ENCODE peak calls at places on chromosomes 12 and 14, in five cellular contexts. C is anterior cingulate cortex, R is HEK293T, G is H9, Q is HTR-8/SVneo. D is an unnamed sample.

GRCh38 chr14:63670692-63671091 is 29.0 kb upstream of the WDR89 start:
- DNase-seq in C (no peak), R (no peak), G (no peak), Q (no peak), D (no peak)

GRCh38 chr12:3046441-3047200 is 30.6 kb upstream of the TSPAN9 start:
- DNase-seq in C (no peak), R (no peak), G (no peak), Q (no peak), D (no peak)

GRCh38 chr12:570237-570925 is 92.9 kb downstream of the NINJ2 start:
- DNase-seq in C (no peak), R (peak), G (peak), Q (peak), D (no peak)

GRCh38 chr12:17304503-17305347 is 698.8 kb upstream of the LMO3 start:
- DNase-seq in C (no peak), R (no peak), G (no peak), Q (no peak), D (no peak)

GRCh38 chr12:106090586-106091411 is 48.0 kb downstream of the NUAK1 start:
- DNase-seq in C (no peak), R (no peak), G (no peak), Q (no peak), D (no peak)

GRCh38 chr12:116694653-116695463 is 43.0 kb downstream of the SPRING1 start:
- DNase-seq in C (no peak), R (no peak), G (no peak), Q (no peak), D (no peak)

GRCh38 chr14:74875941-74876913 is at the start of gene PROX2:
- DNase-seq in C (no peak), R (no peak), G (no peak), Q (no peak), D (no peak)

GRCh38 chr12:103495158-103495782 is 498 bp downstream of the C12orf42 start:
- DNase-seq in C (no peak), R (peak), G (peak), Q (no peak), D (no peak)

GRCh38 chr14:39351708-39352107 is 80.5 kb downstream of the FBXO33 start:
- DNase-seq in C (no peak), R (no peak), G (no peak), Q (no peak), D (no peak)

GRCh38 chr14:61280526-61281185 is 482 bp downstream of the TMEM30B start:
- DNase-seq in C (no peak), R (no peak), G (peak), Q (no peak), D (no peak)

GRCh38 chr14:24339284-24340151 is at the start of gene RIPK3:
- DNase-seq in C (no peak), R (no peak), G (peak), Q (no peak), D (peak)

GRCh38 chr14:101470266-101470665 is 91.0 kb upstream of the DIO3 start:
- DNase-seq in C (no peak), R (no peak), G (peak), Q (no peak), D (no peak)

GRCh38 chr12:57173089-57173488 is 25.7 kb upstream of the LRP1-AS start:
- DNase-seq in C (no peak), R (peak), G (peak), Q (peak), D (peak)

GRCh38 chr14:75885829-75886228 is 96.0 kb downstream of the TGFB3 start:
- DNase-seq in C (no peak), R (no peak), G (no peak), Q (no peak), D (no peak)

GRCh38 chr12:27785882-27786570 is 6.0 kb upstream of the MANSC4 start:
- DNase-seq in C (no peak), R (no peak), G (no peak), Q (peak), D (no peak)

GRCh38 chr12:85627584-85627983 is 208.6 kb downstream of the RASSF9 start:
- DNase-seq in C (no peak), R (no peak), G (no peak), Q (peak), D (no peak)

GRCh38 chr12:85527192-85527591 is 247.2 kb downstream of the ALX1 start:
- DNase-seq in C (no peak), R (no peak), G (no peak), Q (no peak), D (no peak)

GRCh38 chr12:29709641-29710040 is 74.1 kb downstream of the TMTC1 start:
- DNase-seq in C (no peak), R (no peak), G (no peak), Q (no peak), D (no peak)

GRCh38 chr14:35268946-35269345 is 23.2 kb upstream of the PSMA6 start:
- DNase-seq in C (no peak), R (no peak), G (no peak), Q (no peak), D (no peak)

GRCh38 chr12:107326237-107326636 is 232.9 kb upstream of the CRY1 start:
- DNase-seq in C (no peak), R (no peak), G (no peak), Q (no peak), D (no peak)

GRCh38 chr12:125892276-125892675 is 827.0 kb downstream of the AACS start:
- DNase-seq in C (no peak), R (no peak), G (no peak), Q (no peak), D (no peak)

GRCh38 chr12:66352197-66352596 is 49.9 kb downstream of the HELB start:
- DNase-seq in C (peak), R (peak), G (peak), Q (no peak), D (no peak)

GRCh38 chr12:122520676-122521075 is 6.1 kb downstream of the RSRC2 start:
- DNase-seq in C (no peak), R (no peak), G (no peak), Q (no peak), D (no peak)

GRCh38 chr14:59116984-59117415 is 71.5 kb upstream of the DAAM1 start:
- DNase-seq in C (no peak), R (no peak), G (no peak), Q (peak), D (no peak)

D was measured in RPMI8226.